ENCODE peak calls at places on chromosome 14, in eight cellular contexts. One of them, this sample, is unnamed.

GRCh38 chr14:50363734-50364113 is 33.0 kb downstream of the CDKL1 start:
- DNase-seq in T-helper 9 cell: peak; percentile 7
- DNase-seq in left kidney: no peak
- DNase-seq in T-helper 22 cell: peak; percentile 13
- DNase-seq in activated T-cell treated with anti-CD3 and anti-CD28 coated beads for 4 hours: peak; percentile 11
- DNase-seq in neural crest cell: no peak
- DNase-seq in IMR-90: peak; percentile 18
- DNase-seq in HTR-8/SVneo: no peak
- DNase-seq in this sample: peak; percentile 22

GRCh38 chr14:95274283-95274682 is 45.4 kb downstream of the CLMN start:
- DNase-seq in T-helper 9 cell: no peak
- DNase-seq in left kidney: no peak
- DNase-seq in T-helper 22 cell: no peak
- DNase-seq in activated T-cell treated with anti-CD3 and anti-CD28 coated beads for 4 hours: no peak
- DNase-seq in neural crest cell: no peak
- DNase-seq in IMR-90: no peak
- DNase-seq in HTR-8/SVneo: no peak
- DNase-seq in this sample: no peak

GRCh38 chr14:102630405-102630804 is 38.0 kb downstream of the RCOR1 start:
- DNase-seq in T-helper 9 cell: no peak
- DNase-seq in left kidney: peak; percentile 50
- DNase-seq in T-helper 22 cell: no peak
- DNase-seq in activated T-cell treated with anti-CD3 and anti-CD28 coated beads for 4 hours: no peak
- DNase-seq in neural crest cell: no peak
- DNase-seq in IMR-90: no peak
- DNase-seq in HTR-8/SVneo: no peak
- DNase-seq in this sample: no peak

GRCh38 chr14:69948311-69948710 is 69.1 kb downstream of the SMOC1 start:
- DNase-seq in T-helper 9 cell: no peak
- DNase-seq in left kidney: no peak
- DNase-seq in T-helper 22 cell: no peak
- DNase-seq in activated T-cell treated with anti-CD3 and anti-CD28 coated beads for 4 hours: no peak
- DNase-seq in neural crest cell: no peak
- DNase-seq in IMR-90: no peak
- DNase-seq in HTR-8/SVneo: no peak
- DNase-seq in this sample: no peak

GRCh38 chr14:24574206-24574774 is 1.8 kb downstream of the CTSG start:
- DNase-seq in T-helper 9 cell: no peak
- DNase-seq in left kidney: no peak
- DNase-seq in T-helper 22 cell: no peak
- DNase-seq in activated T-cell treated with anti-CD3 and anti-CD28 coated beads for 4 hours: no peak
- DNase-seq in neural crest cell: no peak
- DNase-seq in IMR-90: no peak
- DNase-seq in HTR-8/SVneo: no peak
- DNase-seq in this sample: no peak

GRCh38 chr14:106163316-106163715 is 636.9 kb downstream of the TMEM121 start:
- DNase-seq in T-helper 9 cell: no peak
- DNase-seq in left kidney: no peak
- DNase-seq in T-helper 22 cell: no peak
- DNase-seq in activated T-cell treated with anti-CD3 and anti-CD28 coated beads for 4 hours: no peak
- DNase-seq in neural crest cell: no peak
- DNase-seq in IMR-90: no peak
- DNase-seq in HTR-8/SVneo: no peak
- DNase-seq in this sample: no peak

GRCh38 chr14:102008891-102009290 is 44.5 kb downstream of the DYNC1H1 start:
- DNase-seq in T-helper 9 cell: no peak
- DNase-seq in left kidney: no peak
- DNase-seq in T-helper 22 cell: no peak
- DNase-seq in activated T-cell treated with anti-CD3 and anti-CD28 coated beads for 4 hours: no peak
- DNase-seq in neural crest cell: no peak
- DNase-seq in IMR-90: no peak
- DNase-seq in HTR-8/SVneo: no peak
- DNase-seq in this sample: no peak

GRCh38 chr14:89537911-89538310 is 120.9 kb upstream of the FOXN3 start:
- DNase-seq in T-helper 9 cell: no peak
- DNase-seq in left kidney: no peak
- DNase-seq in T-helper 22 cell: no peak
- DNase-seq in activated T-cell treated with anti-CD3 and anti-CD28 coated beads for 4 hours: no peak
- DNase-seq in neural crest cell: no peak
- DNase-seq in IMR-90: no peak
- DNase-seq in HTR-8/SVneo: no peak
- DNase-seq in this sample: no peak

GRCh38 chr14:100406505-100407131 is 83.5 kb downstream of the SLC25A47 start:
- DNase-seq in T-helper 9 cell: no peak
- DNase-seq in left kidney: no peak
- DNase-seq in T-helper 22 cell: no peak
- DNase-seq in activated T-cell treated with anti-CD3 and anti-CD28 coated beads for 4 hours: no peak
- DNase-seq in neural crest cell: no peak
- DNase-seq in IMR-90: peak; percentile 32
- DNase-seq in HTR-8/SVneo: no peak
- DNase-seq in this sample: no peak

GRCh38 chr14:49766839-49767238 is 1.1 kb upstream of the KLHDC2 start:
- DNase-seq in T-helper 9 cell: no peak
- DNase-seq in left kidney: peak; percentile 49
- DNase-seq in T-helper 22 cell: no peak
- DNase-seq in activated T-cell treated with anti-CD3 and anti-CD28 coated beads for 4 hours: no peak
- DNase-seq in neural crest cell: no peak
- DNase-seq in IMR-90: no peak
- DNase-seq in HTR-8/SVneo: no peak
- DNase-seq in this sample: no peak

GRCh38 chr14:53247596-53248370 is 94.7 kb upstream of the DDHD1 start:
- DNase-seq in T-helper 9 cell: no peak
- DNase-seq in left kidney: peak; percentile 67
- DNase-seq in T-helper 22 cell: no peak
- DNase-seq in activated T-cell treated with anti-CD3 and anti-CD28 coated beads for 4 hours: no peak
- DNase-seq in neural crest cell: no peak
- DNase-seq in IMR-90: no peak
- DNase-seq in HTR-8/SVneo: no peak
- DNase-seq in this sample: no peak

GRCh38 chr14:34203271-34203722 is 252.4 kb upstream of the EGLN3 start:
- DNase-seq in T-helper 9 cell: no peak
- DNase-seq in left kidney: no peak
- DNase-seq in T-helper 22 cell: no peak
- DNase-seq in activated T-cell treated with anti-CD3 and anti-CD28 coated beads for 4 hours: no peak
- DNase-seq in neural crest cell: no peak
- DNase-seq in IMR-90: no peak
- DNase-seq in HTR-8/SVneo: no peak
- DNase-seq in this sample: no peak

GRCh38 chr14:106224694-106224971 is 698.2 kb downstream of the TMEM121 start:
- DNase-seq in T-helper 9 cell: no peak
- DNase-seq in left kidney: no peak
- DNase-seq in T-helper 22 cell: no peak
- DNase-seq in activated T-cell treated with anti-CD3 and anti-CD28 coated beads for 4 hours: no peak
- DNase-seq in neural crest cell: no peak
- DNase-seq in IMR-90: no peak
- DNase-seq in HTR-8/SVneo: no peak
- DNase-seq in this sample: no peak

GRCh38 chr14:90274019-90274418 is 17.7 kb downstream of the PSMC1 start:
- DNase-seq in T-helper 9 cell: no peak
- DNase-seq in left kidney: no peak
- DNase-seq in T-helper 22 cell: no peak
- DNase-seq in activated T-cell treated with anti-CD3 and anti-CD28 coated beads for 4 hours: no peak
- DNase-seq in neural crest cell: no peak
- DNase-seq in IMR-90: no peak
- DNase-seq in HTR-8/SVneo: no peak
- DNase-seq in this sample: no peak

GRCh38 chr14:50060871-50061663 is 55.3 kb downstream of the VCPKMT start:
- DNase-seq in T-helper 9 cell: peak; percentile 33
- DNase-seq in left kidney: peak; percentile 69
- DNase-seq in T-helper 22 cell: peak; percentile 43
- DNase-seq in activated T-cell treated with anti-CD3 and anti-CD28 coated beads for 4 hours: no peak
- DNase-seq in neural crest cell: no peak
- DNase-seq in IMR-90: peak; percentile 95
- DNase-seq in HTR-8/SVneo: peak; percentile 78
- DNase-seq in this sample: peak; percentile 90

GRCh38 chr14:106327234-106327633 is 800.9 kb downstream of the TMEM121 start:
- DNase-seq in T-helper 9 cell: no peak
- DNase-seq in left kidney: no peak
- DNase-seq in T-helper 22 cell: no peak
- DNase-seq in activated T-cell treated with anti-CD3 and anti-CD28 coated beads for 4 hours: no peak
- DNase-seq in neural crest cell: no peak
- DNase-seq in IMR-90: no peak
- DNase-seq in HTR-8/SVneo: no peak
- DNase-seq in this sample: no peak

GRCh38 chr14:74510955-74511354 is 17.4 kb downstream of the ISCA2 start:
- DNase-seq in T-helper 9 cell: no peak
- DNase-seq in left kidney: no peak
- DNase-seq in T-helper 22 cell: no peak
- DNase-seq in activated T-cell treated with anti-CD3 and anti-CD28 coated beads for 4 hours: no peak
- DNase-seq in neural crest cell: no peak
- DNase-seq in IMR-90: peak; percentile 81
- DNase-seq in HTR-8/SVneo: peak; percentile 73
- DNase-seq in this sample: peak; percentile 79

GRCh38 chr14:79369359-79370332 is 841.7 kb downstream of the DIO2 start:
- DNase-seq in T-helper 9 cell: no peak
- DNase-seq in left kidney: no peak
- DNase-seq in T-helper 22 cell: no peak
- DNase-seq in activated T-cell treated with anti-CD3 and anti-CD28 coated beads for 4 hours: no peak
- DNase-seq in neural crest cell: no peak
- DNase-seq in IMR-90: peak; percentile 99
- DNase-seq in HTR-8/SVneo: peak; percentile 72
- DNase-seq in this sample: peak; percentile 86

GRCh38 chr14:103257211-103257962 is 76.7 kb upstream of the EIF5 start:
- DNase-seq in T-helper 9 cell: no peak
- DNase-seq in left kidney: peak; percentile 80
- DNase-seq in T-helper 22 cell: no peak
- DNase-seq in activated T-cell treated with anti-CD3 and anti-CD28 coated beads for 4 hours: no peak
- DNase-seq in neural crest cell: no peak
- DNase-seq in IMR-90: peak; percentile 29
- DNase-seq in HTR-8/SVneo: no peak
- DNase-seq in this sample: no peak

GRCh38 chr14:79337761-79338160 is 873.5 kb downstream of the DIO2 start:
- DNase-seq in T-helper 9 cell: no peak
- DNase-seq in left kidney: no peak
- DNase-seq in T-helper 22 cell: no peak
- DNase-seq in activated T-cell treated with anti-CD3 and anti-CD28 coated beads for 4 hours: no peak
- DNase-seq in neural crest cell: no peak
- DNase-seq in IMR-90: no peak
- DNase-seq in HTR-8/SVneo: no peak
- DNase-seq in this sample: no peak

GRCh38 chr14:71243697-71244096 is 336.4 kb downstream of the PCNX1 start:
- DNase-seq in T-helper 9 cell: no peak
- DNase-seq in left kidney: no peak
- DNase-seq in T-helper 22 cell: no peak
- DNase-seq in activated T-cell treated with anti-CD3 and anti-CD28 coated beads for 4 hours: no peak
- DNase-seq in neural crest cell: no peak
- DNase-seq in IMR-90: peak; percentile 93
- DNase-seq in HTR-8/SVneo: no peak
- DNase-seq in this sample: peak; percentile 59

GRCh38 chr14:61489932-61490331 is 168.6 kb downstream of the PRKCH start:
- DNase-seq in T-helper 9 cell: no peak
- DNase-seq in left kidney: no peak
- DNase-seq in T-helper 22 cell: no peak
- DNase-seq in activated T-cell treated with anti-CD3 and anti-CD28 coated beads for 4 hours: no peak
- DNase-seq in neural crest cell: no peak
- DNase-seq in IMR-90: no peak
- DNase-seq in HTR-8/SVneo: no peak
- DNase-seq in this sample: no peak

GRCh38 chr14:94613720-94614644 is 1.8 kb downstream of the SERPINA3 start:
- DNase-seq in T-helper 9 cell: no peak
- DNase-seq in left kidney: no peak
- DNase-seq in T-helper 22 cell: no peak
- DNase-seq in activated T-cell treated with anti-CD3 and anti-CD28 coated beads for 4 hours: no peak
- DNase-seq in neural crest cell: no peak
- DNase-seq in IMR-90: no peak
- DNase-seq in HTR-8/SVneo: no peak
- DNase-seq in this sample: no peak

GRCh38 chr14:105588236-105588860 is 62.0 kb downstream of the TMEM121 start:
- DNase-seq in T-helper 9 cell: no peak
- DNase-seq in left kidney: no peak
- DNase-seq in T-helper 22 cell: no peak
- DNase-seq in activated T-cell treated with anti-CD3 and anti-CD28 coated beads for 4 hours: no peak
- DNase-seq in neural crest cell: no peak
- DNase-seq in IMR-90: no peak
- DNase-seq in HTR-8/SVneo: no peak
- DNase-seq in this sample: no peak

GRCh38 chr14:23432102-23432925 is 3.1 kb downstream of the MYH7 start:
- DNase-seq in T-helper 9 cell: no peak
- DNase-seq in left kidney: no peak
- DNase-seq in T-helper 22 cell: no peak
- DNase-seq in activated T-cell treated with anti-CD3 and anti-CD28 coated beads for 4 hours: no peak
- DNase-seq in neural crest cell: no peak
- DNase-seq in IMR-90: no peak
- DNase-seq in HTR-8/SVneo: no peak
- DNase-seq in this sample: no peak

GRCh38 chr14:52021971-52022600 is 32.7 kb downstream of the RTRAF start:
- DNase-seq in T-helper 9 cell: no peak
- DNase-seq in left kidney: peak; percentile 21
- DNase-seq in T-helper 22 cell: no peak
- DNase-seq in activated T-cell treated with anti-CD3 and anti-CD28 coated beads for 4 hours: no peak
- DNase-seq in neural crest cell: no peak
- DNase-seq in IMR-90: peak; percentile 44
- DNase-seq in HTR-8/SVneo: no peak
- DNase-seq in this sample: no peak

GRCh38 chr14:89588840-89589296 is 171.8 kb upstream of the FOXN3 start:
- DNase-seq in T-helper 9 cell: no peak
- DNase-seq in left kidney: no peak
- DNase-seq in T-helper 22 cell: no peak
- DNase-seq in activated T-cell treated with anti-CD3 and anti-CD28 coated beads for 4 hours: no peak
- DNase-seq in neural crest cell: no peak
- DNase-seq in IMR-90: no peak
- DNase-seq in HTR-8/SVneo: no peak
- DNase-seq in this sample: no peak

GRCh38 chr14:54001189-54001878 is 44.7 kb upstream of the BMP4 start:
- DNase-seq in T-helper 9 cell: no peak
- DNase-seq in left kidney: no peak
- DNase-seq in T-helper 22 cell: no peak
- DNase-seq in activated T-cell treated with anti-CD3 and anti-CD28 coated beads for 4 hours: no peak
- DNase-seq in neural crest cell: no peak
- DNase-seq in IMR-90: no peak
- DNase-seq in HTR-8/SVneo: no peak
- DNase-seq in this sample: no peak

GRCh38 chr14:78403278-78403815 is 233.2 kb downstream of the NRXN3 start:
- DNase-seq in T-helper 9 cell: no peak
- DNase-seq in left kidney: no peak
- DNase-seq in T-helper 22 cell: no peak
- DNase-seq in activated T-cell treated with anti-CD3 and anti-CD28 coated beads for 4 hours: no peak
- DNase-seq in neural crest cell: no peak
- DNase-seq in IMR-90: no peak
- DNase-seq in HTR-8/SVneo: no peak
- DNase-seq in this sample: peak; percentile 4

GRCh38 chr14:92254786-92255185 is 68.2 kb upstream of the SLC24A4 start:
- DNase-seq in T-helper 9 cell: no peak
- DNase-seq in left kidney: peak; percentile 67
- DNase-seq in T-helper 22 cell: no peak
- DNase-seq in activated T-cell treated with anti-CD3 and anti-CD28 coated beads for 4 hours: no peak
- DNase-seq in neural crest cell: peak; percentile 16
- DNase-seq in IMR-90: peak; percentile 45
- DNase-seq in HTR-8/SVneo: no peak
- DNase-seq in this sample: peak; percentile 76

GRCh38 chr14:101076451-101077220 is 173.1 kb upstream of the RTL1 start:
- DNase-seq in T-helper 9 cell: no peak
- DNase-seq in left kidney: no peak
- DNase-seq in T-helper 22 cell: no peak
- DNase-seq in activated T-cell treated with anti-CD3 and anti-CD28 coated beads for 4 hours: no peak
- DNase-seq in neural crest cell: no peak
- DNase-seq in IMR-90: no peak
- DNase-seq in HTR-8/SVneo: no peak
- DNase-seq in this sample: no peak

GRCh38 chr14:102584871-102585869 is 7.3 kb upstream of the RCOR1 start:
- DNase-seq in T-helper 9 cell: no peak
- DNase-seq in left kidney: peak; percentile 74
- DNase-seq in T-helper 22 cell: no peak
- DNase-seq in activated T-cell treated with anti-CD3 and anti-CD28 coated beads for 4 hours: no peak
- DNase-seq in neural crest cell: peak; percentile 26
- DNase-seq in IMR-90: no peak
- DNase-seq in HTR-8/SVneo: no peak
- DNase-seq in this sample: no peak

GRCh38 chr14:105364100-105364708 is 34.1 kb upstream of the TEX22 start:
- DNase-seq in T-helper 9 cell: peak; percentile 25
- DNase-seq in left kidney: peak; percentile 59
- DNase-seq in T-helper 22 cell: peak; percentile 23
- DNase-seq in activated T-cell treated with anti-CD3 and anti-CD28 coated beads for 4 hours: peak; percentile 20
- DNase-seq in neural crest cell: no peak
- DNase-seq in IMR-90: peak; percentile 72
- DNase-seq in HTR-8/SVneo: peak; percentile 80
- DNase-seq in this sample: peak; percentile 93

GRCh38 chr14:32938719-32939253 is at the start of gene NPAS3:
- DNase-seq in T-helper 9 cell: no peak
- DNase-seq in left kidney: no peak
- DNase-seq in T-helper 22 cell: no peak
- DNase-seq in activated T-cell treated with anti-CD3 and anti-CD28 coated beads for 4 hours: no peak
- DNase-seq in neural crest cell: no peak
- DNase-seq in IMR-90: no peak
- DNase-seq in HTR-8/SVneo: no peak
- DNase-seq in this sample: no peak

This sample was measured in hepatic stellate cell.